ENCODE peak calls at places on chromosome 21, in ten cellular contexts. N is lower leg skin, Z is IMR-90, U is body of pancreas, W is stomach, E is choroid plexus epithelial cell, X is fibroblast of lung, Q is foreskin fibroblast, D is bronchial epithelial cell, K is astrocyte of the cerebellum. T is an unnamed sample.

GRCh38 chr21:38716942-38717341 is 88.8 kb upstream of the ETS2 start:
- DNase-seq in N (no peak), Z (peak; percentile 12), U (no peak), W (no peak), E (peak; percentile 21), X (no peak), Q (no peak), D (peak; percentile 16), K (no peak), T (no peak)

GRCh38 chr21:29626787-29627470 is 312.9 kb downstream of the GRIK1 start:
- DNase-seq in N (no peak), Z (no peak), U (no peak), W (no peak), E (peak; percentile 16), X (no peak), Q (no peak), D (no peak), K (no peak), T (no peak)

GRCh38 chr21:23542097-23542496 is 2065.2 kb downstream of the MRPL39 start:
- DNase-seq in N (no peak), Z (no peak), U (no peak), W (no peak), E (no peak), X (no peak), Q (no peak), D (no peak), K (no peak), T (no peak)

GRCh38 chr21:32779983-32780382 is 8.4 kb upstream of the PAXBP1 start:
- DNase-seq in N (no peak), Z (no peak), U (no peak), W (no peak), E (no peak), X (no peak), Q (no peak), D (no peak), K (no peak), T (no peak)

GRCh38 chr21:33480481-33481103 is 818 bp upstream of the TMEM50B start:
- DNase-seq in N (no peak), Z (no peak), U (no peak), W (no peak), E (no peak), X (no peak), Q (no peak), D (no peak), K (no peak), T (no peak)

GRCh38 chr21:36743008-36743407 is 44.1 kb downstream of the SIM2 start:
- DNase-seq in N (no peak), Z (no peak), U (no peak), W (no peak), E (no peak), X (no peak), Q (no peak), D (no peak), K (no peak), T (no peak)

GRCh38 chr21:38142226-38142625 is 114.6 kb upstream of the KCNJ15 start:
- DNase-seq in N (no peak), Z (no peak), U (no peak), W (no peak), E (no peak), X (no peak), Q (no peak), D (no peak), K (no peak), T (no peak)

GRCh38 chr21:26941436-26941835 is 25.5 kb downstream of the ADAMTS5 start:
- DNase-seq in N (no peak), Z (peak; percentile 63), U (no peak), W (no peak), E (peak; percentile 45), X (no peak), Q (peak; percentile 40), D (peak; percentile 70), K (no peak), T (no peak)

GRCh38 chr21:36535618-36536241 is 55.8 kb upstream of the CLDN14 start:
- DNase-seq in N (no peak), Z (no peak), U (no peak), W (no peak), E (no peak), X (no peak), Q (no peak), D (no peak), K (no peak), T (no peak)

DNA sequence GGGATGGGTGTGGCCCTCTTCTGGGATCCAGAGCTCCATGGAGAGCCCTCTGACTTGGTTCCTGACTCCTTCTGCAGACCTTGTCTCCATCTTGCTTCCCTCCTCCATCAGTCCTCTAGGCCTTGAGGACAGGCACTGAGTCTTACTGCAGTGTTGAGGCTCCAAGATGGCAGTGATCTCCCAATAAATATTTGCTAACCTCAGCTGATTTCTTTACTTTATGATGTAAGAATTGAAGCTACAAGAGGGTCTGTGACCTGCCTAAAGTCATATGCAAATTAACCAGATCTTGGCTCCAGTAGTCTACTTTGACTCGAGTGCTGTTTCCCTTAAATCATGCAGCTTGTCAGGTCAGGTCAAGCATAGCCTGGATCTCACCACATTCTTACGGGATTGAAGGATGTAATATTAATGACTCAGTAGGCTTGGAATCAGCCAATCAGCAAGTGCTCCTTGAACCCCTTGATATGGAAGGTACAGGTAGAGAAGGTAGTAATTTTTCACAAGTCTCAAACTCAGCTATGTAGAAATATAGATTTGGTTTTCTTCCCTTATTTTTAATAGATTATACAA is 93.0 kb downstream of the CLIC6 start:
- DNase-seq in N (no peak), Z (no peak), U (no peak), W (no peak), E (peak; percentile 36), X (no peak), Q (no peak), D (peak; percentile 65), K (no peak), T (no peak)
- TF ChIP-seq CTCF in N (no peak), Z (no peak), U (no peak), W (no peak), E (no peak), X (no peak), Q (no peak), D (no peak), K (no peak), T (no peak)

GRCh38 chr21:46092811-46093667 is 4.9 kb upstream of the COL6A2 start:
- DNase-seq in N (no peak), Z (no peak), U (no peak), W (peak; percentile 15), E (no peak), X (no peak), Q (peak; percentile 65), D (no peak), K (no peak), T (no peak)
- H3K4me3 ChIP-seq in N (no peak overlapping the region), Z (no peak overlapping the region), U (no peak overlapping the region), W (no peak overlapping the region), E (no peak overlapping the region), X (peak overlapping the region; percentile 27), Q (no peak overlapping the region), D (no peak overlapping the region), K (no peak overlapping the region), T (no peak overlapping the region)

DNA sequence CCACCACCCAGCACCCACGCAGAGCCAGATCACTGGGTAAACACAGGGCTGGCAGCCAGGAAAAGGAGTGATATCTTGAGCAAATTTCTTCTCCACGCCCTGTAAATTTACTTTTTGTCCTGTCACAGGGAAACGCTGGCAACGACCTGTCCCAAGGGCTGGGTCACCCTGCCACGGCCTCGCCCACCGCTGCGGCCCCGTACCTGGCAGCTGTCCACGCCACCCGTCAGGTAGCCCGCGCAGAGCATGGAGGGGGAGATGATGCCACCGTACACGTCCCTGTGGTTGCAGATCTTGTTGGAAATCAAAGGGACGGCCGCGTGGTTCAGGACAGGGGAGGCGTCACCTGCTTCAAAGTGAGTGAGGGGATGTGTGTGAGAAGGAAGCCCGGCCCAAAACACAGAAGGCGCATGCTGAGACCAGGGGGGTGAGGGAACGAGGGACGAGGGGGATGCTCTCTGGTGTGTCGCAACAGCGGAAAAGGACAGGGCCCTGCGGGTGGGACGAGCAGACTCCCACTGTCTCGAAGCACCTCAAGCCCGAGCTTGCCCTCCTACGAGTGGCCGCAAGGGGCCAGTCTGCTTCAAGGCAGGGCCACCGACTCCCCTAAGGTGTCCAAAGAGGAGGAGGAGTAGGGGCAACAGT is 10.1 kb upstream of the TFF1 start:
- DNase-seq in N (no peak), Z (no peak), U (peak; percentile 43), W (peak; percentile 88), E (no peak), X (no peak), Q (no peak), D (no peak), K (no peak), T (no peak)
- TF ChIP-seq CTCF in N (no peak), Z (peak; percentile 32), U (no peak), W (no peak), E (no peak), X (no peak), Q (no peak), D (peak; percentile 39), K (no peak), T (no peak)

GRCh38 chr21:25573409-25574206 is 33.7 kb downstream of the MRPL39 start:
- DNase-seq in N (no peak), Z (peak; percentile 99), U (no peak), W (no peak), E (peak; percentile 88), X (peak; percentile 82), Q (peak; percentile 93), D (peak; percentile 95), K (peak; percentile 74), T (peak; percentile 91)
- H3K4me3 ChIP-seq in N (no peak overlapping the region), Z (no peak overlapping the region), U (no peak overlapping the region), W (no peak overlapping the region), E (no peak overlapping the region), X (no peak overlapping the region), Q (no peak overlapping the region), D (no peak overlapping the region), K (no peak overlapping the region), T (no peak overlapping the region)

DNA sequence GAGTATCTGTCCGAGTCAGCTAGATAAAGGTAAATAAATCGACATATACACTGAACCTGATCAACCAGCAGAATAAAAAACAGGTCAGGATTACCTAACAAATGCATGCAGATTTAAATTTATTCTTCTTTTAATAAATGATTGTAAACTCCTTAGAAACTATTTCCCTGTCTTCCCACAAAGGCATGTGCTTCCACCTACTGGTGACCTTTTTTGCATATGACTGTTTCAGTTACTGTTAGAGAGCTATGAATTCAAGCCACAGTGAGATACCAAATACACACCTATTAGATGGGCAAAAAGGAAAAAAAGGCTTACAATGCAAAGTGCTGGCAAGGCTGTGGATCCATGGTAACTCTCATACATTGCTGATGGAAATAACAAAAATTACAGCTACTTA is 957.4 kb upstream of the NCAM2 start:
- DNase-seq in N (no peak), Z (no peak), U (peak; percentile 8), W (no peak), E (peak; percentile 56), X (no peak), Q (no peak), D (no peak), K (no peak), T (no peak)
- TF ChIP-seq CTCF in N (no peak), Z (no peak), U (peak; percentile 52), W (no peak), E (peak; percentile 53), X (no peak), Q (no peak), D (no peak), K (no peak), T (no peak)

T was measured in astrocyte of the spinal cord.